ENCODE peak calls at places on chromosomes 4 and X, in five cellular contexts. U, P, I, Q and S are unnamed samples.

GRCh38 chrX:95945528-95945927 is 739.1 kb upstream of the DIAPH2 start:
- DNase-seq in U (no peak), P (no peak), I (no peak), Q (no peak), S (no peak)

GRCh38 chrX:50081282-50081955 is 119.4 kb downstream of the AKAP4 start:
- DNase-seq in U (no peak), P (no peak), I (no peak), Q (peak), S (peak)

GRCh38 chrX:107654778-107655761 is 26.8 kb downstream of the PRPS1 start:
- DNase-seq in U (no peak), P (no peak), I (peak), Q (peak), S (no peak)

GRCh38 chr4:99754756-99755155 is 61.9 kb upstream of the DAPP1 start:
- DNase-seq in U (no peak), P (no peak), I (no peak), Q (no peak), S (no peak)

GRCh38 chrX:1006156-1006730 is 206.2 kb downstream of the CRLF2 start:
- DNase-seq in U (no peak), P (no peak), I (no peak), Q (no peak), S (no peak)

GRCh38 chr4:82431026-82431745 is 796 bp downstream of the ENOPH1 start:
- DNase-seq in U (peak), P (no peak), I (peak), Q (peak), S (no peak)

GRCh38 chr4:40881096-40881495 is 131.3 kb downstream of the NSUN7 start:
- DNase-seq in U (no peak), P (no peak), I (no peak), Q (no peak), S (no peak)

GRCh38 chr4:171954650-171955049 is 141.4 kb downstream of the GALNTL6 start:
- DNase-seq in U (no peak), P (peak), I (no peak), Q (no peak), S (no peak)

GRCh38 chrX:2584659-2585470 is 84.1 kb upstream of the DHRSX start:
- DNase-seq in U (no peak), P (no peak), I (no peak), Q (no peak), S (no peak)

GRCh38 chr4:136687596-136687995 is 844.7 kb downstream of the PCDH18 start:
- DNase-seq in U (no peak), P (no peak), I (no peak), Q (no peak), S (no peak)

GRCh38 chr4:48015216-48015615 is 1.3 kb downstream of the CNGA1 start:
- DNase-seq in U (no peak), P (no peak), I (no peak), Q (no peak), S (no peak)

GRCh38 chrX:150324035-150324728 is 38.9 kb upstream of the MAMLD1 start:
- DNase-seq in U (no peak), P (no peak), I (peak), Q (no peak), S (no peak)

GRCh38 chr4:4386296-4386735 is 586 bp upstream of the NSG1 start:
- DNase-seq in U (peak), P (no peak), I (no peak), Q (peak), S (no peak)

GRCh38 chr4:17690898-17691297 is 76.5 kb downstream of the MED28 start:
- DNase-seq in U (no peak), P (no peak), I (no peak), Q (no peak), S (no peak)

GRCh38 chr4:86319390-86319789 is 40.5 kb downstream of the MAPK10 start:
- DNase-seq in U (no peak), P (no peak), I (no peak), Q (no peak), S (no peak)

GRCh38 chrX:155389634-155390033 is 7.7 kb downstream of the F8A2 start:
- DNase-seq in U (no peak), P (no peak), I (no peak), Q (no peak), S (no peak)

GRCh38 chr4:128465523-128465922 is 177.9 kb upstream of the PGRMC2 start:
- DNase-seq in U (no peak), P (no peak), I (no peak), Q (no peak), S (no peak)
- H3K27ac ChIP-seq in U (no peak), P (no peak), I (no peak), Q (no peak), S (no peak)

DNA sequence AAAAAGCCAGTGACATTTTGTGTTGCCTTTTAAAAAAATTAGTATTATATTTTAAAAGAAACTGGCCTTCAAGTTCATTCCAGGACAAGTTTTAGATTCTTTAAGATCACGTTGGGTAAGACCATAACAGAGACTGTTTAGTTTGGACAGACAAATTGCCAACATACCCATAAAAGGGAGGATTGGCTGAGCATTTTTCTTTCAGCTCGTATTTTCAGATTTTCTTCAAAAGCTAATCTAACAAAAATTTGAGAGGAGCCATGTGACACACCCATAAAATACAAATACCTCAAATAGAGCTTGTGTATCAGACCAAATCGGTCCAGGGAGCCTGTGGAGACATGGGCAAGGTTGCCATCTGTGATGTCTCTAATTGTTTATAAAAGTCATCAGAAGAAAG is 74.6 kb upstream of the C1QTNF7 start:
- DNase-seq in U (no peak), P (no peak), I (no peak), Q (no peak), S (no peak)
- H3K27ac ChIP-seq in U (no peak), P (no peak), I (no peak), Q (no peak), S (no peak)

GRCh38 chr4:101283436-101283835 is 63.9 kb downstream of the PPP3CA start:
- DNase-seq in U (no peak), P (no peak), I (no peak), Q (no peak), S (no peak)

GRCh38 chr4:101277661-101278060 is 69.7 kb downstream of the PPP3CA start:
- DNase-seq in U (no peak), P (no peak), I (no peak), Q (no peak), S (no peak)

GRCh38 chr4:101282076-101282844 is 65.1 kb downstream of the PPP3CA start:
- DNase-seq in U (no peak), P (no peak), I (no peak), Q (no peak), S (no peak)

GRCh38 chr4:101279377-101279871 is 67.9 kb downstream of the PPP3CA start:
- DNase-seq in U (no peak), P (no peak), I (peak), Q (no peak), S (no peak)

GRCh38 chr4:101280866-101281600 is 66.3 kb downstream of the PPP3CA start:
- DNase-seq in U (no peak), P (no peak), I (no peak), Q (no peak), S (no peak)
- H3K27ac ChIP-seq in U (no peak), P (no peak), I (no peak), Q (no peak), S (no peak)

GRCh38 chrX:16882188-16882587 is 12.0 kb upstream of the RBBP7 start:
- DNase-seq in U (peak), P (no peak), I (no peak), Q (peak), S (no peak)
- H3K27ac ChIP-seq in U (peak), P (no peak), I (no peak), Q (peak), S (no peak)

GRCh38 chrX:45767021-45767491 is 566.4 kb upstream of the DIPK2B start:
- DNase-seq in U (no peak), P (no peak), I (peak), Q (no peak), S (no peak)
- H3K27ac ChIP-seq in U (no peak), P (no peak), I (peak), Q (peak), S (no peak)

GRCh38 chr4:117357422-117357821 is 272.0 kb upstream of the TRAM1L1 start:
- DNase-seq in U (no peak), P (no peak), I (no peak), Q (no peak), S (no peak)
- H3K27ac ChIP-seq in U (no peak), P (no peak), I (no peak), Q (no peak), S (no peak)

DNA sequence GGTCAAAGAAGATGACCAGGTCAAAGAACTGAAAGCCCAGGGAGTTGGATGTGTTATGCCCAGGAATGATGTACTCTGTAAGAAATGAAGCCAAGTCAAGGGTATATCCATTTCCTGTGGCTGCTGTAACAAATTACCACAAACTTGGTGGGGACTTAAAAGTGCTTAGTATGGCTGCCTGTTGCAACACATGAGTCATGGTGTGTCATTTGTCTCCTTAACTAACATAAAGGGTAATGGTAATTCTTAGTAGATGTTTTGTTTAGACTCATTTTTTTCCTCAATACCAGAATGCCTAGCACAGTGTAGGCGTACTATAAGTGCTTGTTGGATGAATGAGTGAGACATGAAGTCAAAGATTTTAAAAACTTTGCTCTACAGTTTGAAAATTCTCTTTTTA is 45.7 kb downstream of the SYTL5 start:
- DNase-seq in U (no peak), P (no peak), I (peak), Q (no peak), S (no peak)
- H3K27ac ChIP-seq in U (no peak), P (no peak), I (peak), Q (no peak), S (no peak)